ENCODE peak calls at places on chromosome 17, in nine cellular contexts. C is kidney epithelial cell, D is BJ, K is heart left ventricle, B is A549, Z is osteocyte, T is lower lobe of right lung, Q is mucosa of descending colon, O is HFF-Myc. L is an unnamed sample.

GRCh38 chr17:69220098-69220497 is 8.5 kb downstream of the ABCA10 start:
- DNase-seq in C (no peak), D (no peak), K (no peak), B (no peak), Z (no peak), T (no peak), Q (no peak), O (no peak), L (no peak)

GRCh38 chr17:28416703-28417311 is 10.8 kb upstream of the SLC46A1 start:
- DNase-seq in C (no peak), D (no peak), K (peak; percentile 48), B (peak; percentile 73), Z (no peak), T (peak; percentile 61), Q (peak; percentile 75), O (peak; percentile 21), L (peak; percentile 73)

GRCh38 chr17:71726320-71726719 is 394.5 kb upstream of the SOX9 start:
- DNase-seq in C (no peak), D (no peak), K (no peak), B (no peak), Z (no peak), T (no peak), Q (no peak), O (no peak), L (no peak)

GRCh38 chr17:76134911-76135809 is 5.9 kb downstream of the FOXJ1 start:
- DNase-seq in C (no peak), D (no peak), K (peak; percentile 10), B (no peak), Z (no peak), T (no peak), Q (no peak), O (no peak), L (no peak)

GRCh38 chr17:32933881-32934280 is 5.9 kb downstream of the TMEM98 start:
- DNase-seq in C (no peak), D (no peak), K (no peak), B (no peak), Z (no peak), T (no peak), Q (no peak), O (no peak), L (no peak)

GRCh38 chr17:70060415-70060814 is 14.6 kb upstream of the KCNJ16 start:
- DNase-seq in C (no peak), D (no peak), K (no peak), B (no peak), Z (no peak), T (no peak), Q (no peak), O (peak; percentile 56), L (no peak)

GRCh38 chr17:14372905-14373559 is 72.2 kb downstream of the HS3ST3B1 start:
- DNase-seq in C (no peak), D (no peak), K (no peak), B (no peak), Z (no peak), T (no peak), Q (no peak), O (no peak), L (no peak)

GRCh38 chr17:6361733-6362132 is 73.2 kb downstream of the AIPL1 start:
- DNase-seq in C (no peak), D (no peak), K (no peak), B (peak; percentile 35), Z (peak; percentile 15), T (no peak), Q (no peak), O (no peak), L (peak; percentile 41)

GRCh38 chr17:43702636-43703035 is 40.9 kb upstream of the MEOX1 start:
- DNase-seq in C (no peak), D (no peak), K (no peak), B (peak; percentile 72), Z (no peak), T (no peak), Q (no peak), O (no peak), L (no peak)

GRCh38 chr17:48163809-48164208 is 56.2 kb downstream of the SNX11 start:
- DNase-seq in C (no peak), D (no peak), K (no peak), B (no peak), Z (no peak), T (no peak), Q (no peak), O (no peak), L (no peak)

GRCh38 chr17:80758793-80759673 is 214.4 kb downstream of the RPTOR start:
- DNase-seq in C (no peak), D (no peak), K (peak; percentile 36), B (no peak), Z (no peak), T (no peak), Q (no peak), O (no peak), L (no peak)

GRCh38 chr17:15479697-15480096 is 12.3 kb upstream of the CDRT4 start:
- DNase-seq in C (no peak), D (no peak), K (no peak), B (no peak), Z (no peak), T (no peak), Q (no peak), O (peak; percentile 81), L (no peak)

GRCh38 chr17:27379863-27380533 is 76.2 kb upstream of the KSR1 start:
- DNase-seq in C (no peak), D (no peak), K (peak; percentile 85), B (no peak), Z (peak; percentile 90), T (peak; percentile 77), Q (peak; percentile 39), O (no peak), L (no peak)

GRCh38 chr17:82065193-82065637 is 389 bp downstream of the DUS1L start:
- DNase-seq in C (no peak), D (no peak), K (peak; percentile 33), B (peak; percentile 66), Z (no peak), T (no peak), Q (no peak), O (no peak), L (no peak)

GRCh38 chr17:45312477-45313418 is 4.1 kb downstream of the MAP3K14 start:
- DNase-seq in C (no peak), D (no peak), K (no peak), B (no peak), Z (no peak), T (no peak), Q (no peak), O (no peak), L (no peak)

GRCh38 chr17:59154721-59155438 is at the start of gene SKA2:
- DNase-seq in C (no peak), D (no peak), K (peak; percentile 98), B (peak; percentile 95), Z (peak; percentile 99), T (peak; percentile 96), Q (peak; percentile 95), O (peak; percentile 100), L (peak; percentile 89)
- TF ChIP-seq CTCF in C (no peak), D (no peak), K (no peak), B (no peak), Z (no peak), T (no peak), Q (no peak), O (no peak), L (no peak)

DNA sequence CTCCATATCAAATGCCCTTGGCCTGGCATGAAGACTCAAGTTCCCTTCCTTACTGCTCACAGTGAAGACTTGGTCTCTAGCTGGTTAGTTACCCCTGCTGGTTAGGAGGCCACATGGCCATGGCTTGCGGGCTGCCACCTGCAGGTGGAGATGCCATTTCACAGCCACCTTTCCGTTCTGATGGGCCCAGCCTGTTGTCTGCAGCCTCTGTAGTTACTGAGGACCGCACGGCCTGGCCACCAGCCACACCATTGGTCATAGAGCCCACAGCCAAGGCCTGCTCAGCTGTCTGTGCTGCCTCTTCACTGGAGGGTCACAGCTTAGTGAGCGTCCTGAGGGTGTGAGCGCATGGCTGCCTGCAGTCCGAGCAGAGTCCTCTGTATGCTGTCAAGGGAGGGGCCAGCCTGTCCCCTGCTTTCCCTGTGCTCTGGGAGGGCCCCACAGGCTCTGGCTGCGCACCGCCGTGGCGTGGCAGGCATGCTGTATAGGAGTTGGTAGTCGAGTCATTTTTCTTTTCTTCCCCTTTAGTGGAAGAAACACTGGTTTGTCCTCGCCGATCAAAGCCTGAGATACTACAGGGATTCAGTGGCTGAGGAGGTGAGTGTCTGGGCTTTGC is 59.2 kb downstream of the PLD6 start:
- DNase-seq in C (no peak), D (no peak), K (no peak), B (peak; percentile 55), Z (no peak), T (no peak), Q (peak; percentile 45), O (no peak), L (no peak)
- TF ChIP-seq CTCF in C (peak; percentile 21), D (peak; percentile 17), K (peak; percentile 29), B (peak; percentile 23), Z (peak; percentile 19), T (no peak), Q (no peak), O (peak; percentile 26), L (no peak)

DNA sequence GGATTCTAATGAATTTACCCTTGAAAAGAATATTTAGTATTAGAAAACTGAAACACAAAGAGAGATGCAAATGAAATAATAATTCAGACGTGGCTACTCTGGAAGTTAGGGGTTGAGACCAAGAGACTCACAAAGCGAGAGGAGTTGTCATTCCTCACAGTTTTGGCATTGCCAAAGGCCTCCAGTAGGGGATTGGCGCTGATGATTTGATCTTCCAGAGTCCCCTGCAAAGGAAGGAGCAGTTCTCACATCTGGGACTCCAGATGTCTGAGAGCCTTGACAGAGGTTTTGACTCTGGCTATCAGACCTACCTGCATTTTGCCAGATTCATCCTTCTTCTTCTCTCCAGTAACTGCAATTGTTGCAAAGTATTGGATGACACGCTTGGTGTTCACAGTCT is 6.6 kb downstream of the MYH8 start:
- DNase-seq in C (no peak), D (no peak), K (no peak), B (no peak), Z (no peak), T (no peak), Q (no peak), O (no peak), L (no peak)
- TF ChIP-seq CTCF in C (no peak), D (no peak), K (no peak), B (no peak), Z (no peak), T (no peak), Q (no peak), O (no peak), L (no peak)

DNA sequence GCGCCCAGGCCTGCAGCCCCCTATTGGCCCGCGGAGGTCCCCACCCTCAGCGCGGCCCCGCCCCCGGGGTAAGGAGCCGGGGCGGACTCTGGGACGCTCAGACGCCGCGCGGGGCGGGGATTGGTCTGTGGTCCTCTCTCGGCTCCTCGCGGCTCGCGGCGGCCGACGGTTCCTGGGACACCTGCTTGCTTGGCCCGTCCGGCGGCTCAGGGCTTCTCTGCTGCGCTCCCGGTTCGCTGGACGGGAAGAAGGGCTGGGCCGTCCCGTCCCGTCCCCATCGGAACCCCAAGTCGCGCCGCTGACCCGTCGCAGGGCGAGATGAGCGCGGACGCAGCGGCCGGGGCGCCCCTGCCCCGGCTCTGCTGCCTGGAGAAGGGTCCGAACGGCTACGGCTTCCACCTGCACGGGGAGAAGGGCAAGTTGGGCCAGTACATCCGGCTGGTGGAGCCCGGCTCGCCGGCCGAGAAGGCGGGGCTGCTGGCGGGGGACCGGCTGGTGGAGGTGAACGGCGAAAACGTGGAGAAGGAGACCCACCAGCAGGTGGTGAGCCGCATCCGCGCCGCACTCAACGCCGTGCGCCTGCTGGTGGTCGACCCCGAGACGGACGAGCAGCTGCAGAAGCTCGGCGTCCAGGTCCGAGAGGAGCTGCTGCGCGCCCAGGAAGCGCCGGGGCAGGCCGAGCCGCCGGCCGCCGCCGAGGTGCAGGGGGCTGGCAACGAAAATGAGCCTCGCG is at the start of gene NHERF1:
- DNase-seq in C (peak; percentile 70), D (peak; percentile 66), K (no peak), B (peak; percentile 59), Z (peak; percentile 99), T (peak; percentile 96), Q (peak; percentile 95), O (peak; percentile 40), L (peak; percentile 99)
- TF ChIP-seq CTCF in C (peak; percentile 18), D (peak; percentile 16), K (peak; percentile 21), B (no peak), Z (peak; percentile 14), T (no peak), Q (no peak), O (no peak), L (no peak)

GRCh38 chr17:77266891-77267341 is 126.1 kb downstream of the SEC14L1 start:
- DNase-seq in C (no peak), D (no peak), K (no peak), B (no peak), Z (no peak), T (no peak), Q (no peak), O (no peak), L (no peak)
- TF ChIP-seq CTCF in C (peak; percentile 7), D (peak; percentile 14), K (no peak), B (peak; percentile 29), Z (no peak), T (no peak), Q (no peak), O (peak; percentile 46), L (no peak)